ENCODE peak calls at places on chromosomes 12 and 14, in nine cellular contexts. M is hepatocyte, D is GM23338, Y is MM.1S, N is HCT116, U is neural progenitor cell, T is GM23248, B is SK-N-SH, V is PC-3. X is an unnamed sample.

GRCh38 chr14:102805941-102806340 is 28.7 kb downstream of the TRAF3 start:
- DNase-seq in M (no peak), D (no peak), Y (no peak), N (no peak), U (no peak), T (no peak), B (no peak), V (no peak), X (no peak)

GRCh38 chr12:13234045-13234641 is 37.6 kb downstream of the EMP1 start:
- DNase-seq in M (peak), D (peak), Y (peak), N (peak), U (peak), T (peak), B (peak), V (peak), X (peak)

GRCh38 chr14:38056270-38056669 is 151.4 kb upstream of the SSTR1 start:
- DNase-seq in M (no peak), D (peak), Y (no peak), N (no peak), U (peak), T (no peak), B (no peak), V (no peak), X (peak)

GRCh38 chr14:51681411-51681810 is 29.7 kb downstream of the FRMD6 start:
- DNase-seq in M (no peak), D (no peak), Y (no peak), N (no peak), U (no peak), T (no peak), B (no peak), V (no peak), X (no peak)

GRCh38 chr14:20262642-20263128 is 23.6 kb downstream of the OR11H4 start:
- DNase-seq in M (no peak), D (peak), Y (no peak), N (peak), U (no peak), T (peak), B (no peak), V (peak), X (no peak)

GRCh38 chr12:26339976-26340375 is 144.6 kb downstream of the SSPN start:
- DNase-seq in M (no peak), D (no peak), Y (no peak), N (no peak), U (no peak), T (no peak), B (no peak), V (no peak), X (no peak)

GRCh38 chr14:73208846-73209245 is 28.5 kb upstream of the PAPLN start:
- DNase-seq in M (no peak), D (no peak), Y (no peak), N (no peak), U (no peak), T (no peak), B (no peak), V (no peak), X (no peak)

GRCh38 chr14:89926709-89927108 is 27.8 kb downstream of the EFCAB11 start:
- DNase-seq in M (no peak), D (no peak), Y (no peak), N (no peak), U (no peak), T (peak), B (no peak), V (peak), X (no peak)

GRCh38 chr14:73273799-73274198 is 36.5 kb downstream of the PAPLN start:
- DNase-seq in M (no peak), D (no peak), Y (no peak), N (no peak), U (no peak), T (no peak), B (no peak), V (no peak), X (peak)

GRCh38 chr14:34064349-34064748 is 113.5 kb upstream of the EGLN3 start:
- DNase-seq in M (no peak), D (no peak), Y (no peak), N (no peak), U (no peak), T (peak), B (no peak), V (no peak), X (no peak)

GRCh38 chr14:32530800-32531199 is 201.7 kb downstream of the AKAP6 start:
- DNase-seq in M (no peak), D (no peak), Y (no peak), N (no peak), U (no peak), T (no peak), B (no peak), V (no peak), X (no peak)

GRCh38 chr12:25017336-25017735 is 68.4 kb upstream of the BCAT1 start:
- DNase-seq in M (no peak), D (no peak), Y (no peak), N (no peak), U (no peak), T (no peak), B (no peak), V (no peak), X (no peak)

GRCh38 chr14:39247256-39247655 is 13.5 kb downstream of the MIA2 start:
- DNase-seq in M (no peak), D (no peak), Y (no peak), N (no peak), U (no peak), T (peak), B (no peak), V (peak), X (no peak)

GRCh38 chr12:112153181-112153899 is 28.0 kb downstream of the TRAFD1 start:
- DNase-seq in M (no peak), D (no peak), Y (no peak), N (no peak), U (no peak), T (no peak), B (no peak), V (no peak), X (no peak)

GRCh38 chr14:69319911-69320310 is 60.0 kb downstream of the GALNT16 start:
- DNase-seq in M (no peak), D (no peak), Y (no peak), N (no peak), U (no peak), T (no peak), B (no peak), V (no peak), X (no peak)

GRCh38 chr12:79690606-79691298 is at the start of gene PAWR:
- DNase-seq in M (peak), D (peak), Y (peak), N (peak), U (peak), T (peak), B (peak), V (peak), X (peak)

GRCh38 chr14:58829594-58829993 is 191.8 kb downstream of the DACT1 start:
- DNase-seq in M (peak), D (no peak), Y (no peak), N (no peak), U (no peak), T (no peak), B (no peak), V (peak), X (no peak)

GRCh38 chr12:131604859-131605258 is 106.0 kb upstream of the SFSWAP start:
- DNase-seq in M (no peak), D (no peak), Y (no peak), N (no peak), U (no peak), T (no peak), B (no peak), V (no peak), X (no peak)

GRCh38 chr14:100612879-100613455 is 25.8 kb upstream of the BEGAIN start:
- DNase-seq in M (no peak), D (no peak), Y (no peak), N (no peak), U (no peak), T (no peak), B (peak), V (no peak), X (no peak)

GRCh38 chr14:68792022-68792829 is 641 bp downstream of the ZFP36L1 start:
- DNase-seq in M (no peak), D (peak), Y (peak), N (no peak), U (peak), T (peak), B (no peak), V (peak), X (peak)

GRCh38 chr14:68808696-68809095 is 15.8 kb upstream of the ZFP36L1 start:
- DNase-seq in M (no peak), D (no peak), Y (no peak), N (no peak), U (no peak), T (no peak), B (peak), V (no peak), X (no peak)

GRCh38 chr12:120444676-120445075 is 1.5 kb downstream of the TRIAP1 start:
- DNase-seq in M (no peak), D (no peak), Y (no peak), N (no peak), U (no peak), T (no peak), B (no peak), V (no peak), X (no peak)

GRCh38 chr12:82835217-82835616 is 148.5 kb downstream of the TMTC2 start:
- DNase-seq in M (no peak), D (no peak), Y (no peak), N (peak), U (no peak), T (peak), B (no peak), V (peak), X (no peak)

GRCh38 chr12:115752913-115753726 is 524.4 kb downstream of the MED13L start:
- DNase-seq in M (peak), D (peak), Y (peak), N (peak), U (peak), T (peak), B (peak), V (peak), X (peak)

GRCh38 chr12:38144601-38145436 is 171.8 kb upstream of the ALG10B start:
- DNase-seq in M (no peak), D (no peak), Y (no peak), N (no peak), U (no peak), T (no peak), B (no peak), V (peak), X (no peak)

GRCh38 chr12:124663206-124663605 is 95.8 kb upstream of the NCOR2 start:
- DNase-seq in M (no peak), D (no peak), Y (no peak), N (no peak), U (no peak), T (peak), B (no peak), V (no peak), X (no peak)

GRCh38 chr12:131390408-131391100 is 320.3 kb upstream of the SFSWAP start:
- DNase-seq in M (peak), D (peak), Y (peak), N (peak), U (peak), T (peak), B (no peak), V (peak), X (peak)

GRCh38 chr14:90788031-90788430 is 28.2 kb downstream of the TTC7B start:
- DNase-seq in M (no peak), D (no peak), Y (no peak), N (no peak), U (no peak), T (no peak), B (no peak), V (no peak), X (no peak)

GRCh38 chr14:73325630-73326299 is 88.5 kb downstream of the PAPLN start:
- DNase-seq in M (no peak), D (peak), Y (no peak), N (no peak), U (no peak), T (no peak), B (no peak), V (no peak), X (peak)

GRCh38 chr14:72550513-72550912 is 343.4 kb downstream of the DPF3 start:
- DNase-seq in M (no peak), D (no peak), Y (no peak), N (no peak), U (no peak), T (no peak), B (no peak), V (no peak), X (no peak)

GRCh38 chr12:114209852-114210251 is 196.1 kb downstream of the TBX5 start:
- DNase-seq in M (no peak), D (no peak), Y (no peak), N (no peak), U (no peak), T (no peak), B (no peak), V (no peak), X (no peak)

GRCh38 chr12:57837779-57838562 is 8.6 kb downstream of the CTDSP2 start:
- DNase-seq in M (peak), D (peak), Y (no peak), N (no peak), U (peak), T (peak), B (no peak), V (peak), X (peak)

GRCh38 chr12:124994435-124994975 is 1.1 kb downstream of the BRI3BP start:
- DNase-seq in M (peak), D (peak), Y (no peak), N (no peak), U (peak), T (no peak), B (no peak), V (peak), X (peak)

GRCh38 chr14:106277503-106277902 is 751.1 kb downstream of the TMEM121 start:
- DNase-seq in M (no peak), D (no peak), Y (no peak), N (no peak), U (no peak), T (no peak), B (peak), V (no peak), X (peak)

GRCh38 chr12:132869551-132869950 is 17.9 kb downstream of the CHFR start:
- DNase-seq in M (no peak), D (no peak), Y (no peak), N (no peak), U (no peak), T (no peak), B (no peak), V (no peak), X (no peak)

GRCh38 chr14:91329615-91330014 is 85.1 kb upstream of the GPR68 start:
- DNase-seq in M (no peak), D (no peak), Y (no peak), N (no peak), U (no peak), T (no peak), B (no peak), V (no peak), X (no peak)

GRCh38 chr14:32564591-32564990 is 235.5 kb downstream of the AKAP6 start:
- DNase-seq in M (peak), D (no peak), Y (no peak), N (no peak), U (no peak), T (peak), B (no peak), V (no peak), X (no peak)

GRCh38 chr12:104656921-104657320 is 200.2 kb downstream of the CHST11 start:
- DNase-seq in M (no peak), D (no peak), Y (no peak), N (no peak), U (no peak), T (peak), B (no peak), V (no peak), X (no peak)

GRCh38 chr12:56004211-56004610 is 7.1 kb downstream of the SUOX start:
- DNase-seq in M (no peak), D (no peak), Y (no peak), N (no peak), U (no peak), T (no peak), B (no peak), V (no peak), X (no peak)
- H3K27ac ChIP-seq in M (no peak), D (no peak), Y (no peak), N (no peak), U (no peak), T (no peak), B (no peak), V (no peak), X (no peak)

GRCh38 chr12:65520658-65521057 is 242.2 kb downstream of the MSRB3 start:
- DNase-seq in M (no peak), D (no peak), Y (no peak), N (no peak), U (no peak), T (no peak), B (no peak), V (peak), X (no peak)
- TF ChIP-seq EZH2phosphoT487 in M (no peak), D (no peak), Y (no peak), N (no peak), U (no peak), T (no peak), B (no peak), V (no peak), X (no peak)

GRCh38 chr12:48957141-48958048 is at the start of gene ARF3:
- DNase-seq in M (peak), D (peak), Y (peak), N (peak), U (peak), T (peak), B (peak), V (peak), X (peak)
- H3K27ac ChIP-seq in M (peak), D (peak), Y (no peak), N (peak), U (peak), T (peak), B (peak), V (peak), X (peak)

GRCh38 chr12:122869207-122869973 is 26.5 kb downstream of the VPS37B start:
- DNase-seq in M (no peak), D (no peak), Y (no peak), N (no peak), U (no peak), T (no peak), B (no peak), V (no peak), X (no peak)

GRCh38 chr12:122872815-122873361 is 23.0 kb downstream of the VPS37B start:
- DNase-seq in M (no peak), D (no peak), Y (peak), N (no peak), U (no peak), T (no peak), B (peak), V (no peak), X (no peak)

GRCh38 chr12:122871851-122872785 is 23.8 kb downstream of the VPS37B start:
- DNase-seq in M (peak), D (peak), Y (peak), N (no peak), U (peak), T (peak), B (peak), V (peak), X (peak)

GRCh38 chr12:122870163-122870842 is 25.6 kb downstream of the VPS37B start:
- DNase-seq in M (no peak), D (no peak), Y (no peak), N (no peak), U (no peak), T (no peak), B (no peak), V (no peak), X (no peak)

GRCh38 chr12:122870867-122871664 is 24.9 kb downstream of the VPS37B start:
- DNase-seq in M (peak), D (no peak), Y (no peak), N (no peak), U (peak), T (peak), B (peak), V (no peak), X (no peak)
- TF ChIP-seq EZH2phosphoT487 in M (no peak), D (no peak), Y (no peak), N (no peak), U (no peak), T (no peak), B (no peak), V (no peak), X (no peak)

GRCh38 chr14:64715628-64716412 is 11.6 kb downstream of the PLEKHG3 start:
- DNase-seq in M (no peak), D (peak), Y (no peak), N (no peak), U (peak), T (no peak), B (no peak), V (no peak), X (no peak)

GRCh38 chr14:64718762-64719161 is 14.5 kb downstream of the PLEKHG3 start:
- DNase-seq in M (no peak), D (no peak), Y (no peak), N (no peak), U (no peak), T (no peak), B (no peak), V (no peak), X (no peak)

GRCh38 chr14:64719601-64720000 is 15.4 kb downstream of the PLEKHG3 start:
- DNase-seq in M (no peak), D (no peak), Y (no peak), N (no peak), U (no peak), T (no peak), B (no peak), V (no peak), X (no peak)

GRCh38 chr14:64720190-64720589 is 16.0 kb downstream of the PLEKHG3 start:
- DNase-seq in M (peak), D (no peak), Y (no peak), N (peak), U (no peak), T (peak), B (no peak), V (peak), X (no peak)

GRCh38 chr14:64717870-64718269 is 13.6 kb downstream of the PLEKHG3 start:
- DNase-seq in M (no peak), D (no peak), Y (no peak), N (no peak), U (no peak), T (no peak), B (no peak), V (peak), X (no peak)
- H3K27ac ChIP-seq in M (peak), D (no peak), Y (no peak), N (peak), U (no peak), T (no peak), B (no peak), V (peak), X (no peak)

GRCh38 chr12:32476446-32476845 is 77.1 kb downstream of the FGD4 start:
- DNase-seq in M (no peak), D (no peak), Y (no peak), N (no peak), U (no peak), T (no peak), B (peak), V (no peak), X (no peak)

GRCh38 chr12:32477714-32478113 is 78.4 kb downstream of the FGD4 start:
- DNase-seq in M (no peak), D (no peak), Y (no peak), N (no peak), U (no peak), T (no peak), B (peak), V (no peak), X (peak)

GRCh38 chr12:32478166-32478565 is 78.8 kb downstream of the FGD4 start:
- DNase-seq in M (no peak), D (no peak), Y (no peak), N (no peak), U (no peak), T (no peak), B (no peak), V (no peak), X (peak)

GRCh38 chr12:32482226-32482625 is 82.9 kb downstream of the FGD4 start:
- DNase-seq in M (no peak), D (no peak), Y (peak), N (no peak), U (no peak), T (no peak), B (no peak), V (no peak), X (peak)

GRCh38 chr12:32478858-32479257 is 79.5 kb downstream of the FGD4 start:
- DNase-seq in M (no peak), D (no peak), Y (no peak), N (no peak), U (no peak), T (no peak), B (no peak), V (no peak), X (no peak)
- TF ChIP-seq EZH2phosphoT487 in M (no peak), D (no peak), Y (no peak), N (no peak), U (no peak), T (no peak), B (no peak), V (no peak), X (no peak)